ENCODE peak calls at places on chromosomes 5 and 9, in eight cellular contexts. R is ovary, Q is body of pancreas, O is esophagus squamous epithelium, L is right lobe of liver, I is K562, W is endothelial cell of umbilical vein, B is stomach. T is an unnamed sample. For H3K36me3, the result is how much of the 10 kb centered on the place peaks cover.

GRCh38 chr5:74080157-74080556 is 454.2 kb downstream of the ARHGEF28 start:
- DNase-seq in O (no peak), W (no peak), I (no peak), R (no peak), L (no peak), Q (no peak), B (no peak), T (no peak)

GRCh38 chr9:16870606-16871357 is at the start of gene BNC2:
- DNase-seq in Q (no peak), L (no peak), R (peak), B (no peak), O (no peak), I (no peak), W (peak), T (peak)

GRCh38 chr9:92327283-92327850 is 1.6 kb downstream of the CENPP start:
- DNase-seq in R (no peak), O (no peak), Q (no peak), B (no peak), I (peak), L (no peak), W (no peak), T (no peak)

GRCh38 chr5:53419247-53419646 is 61.2 kb upstream of the FST start:
- DNase-seq in O (no peak), R (no peak), Q (no peak), I (no peak), W (no peak), L (no peak), B (no peak), T (no peak)

GRCh38 chr5:78095119-78095518 is 199.4 kb downstream of the AP3B1 start:
- DNase-seq in W (no peak), Q (no peak), L (no peak), B (no peak), I (no peak), R (no peak), O (no peak), T (peak)

GRCh38 chr9:33817327-33818166 is 587 bp downstream of the UBE2R2 start:
- DNase-seq in O (no peak), B (peak), Q (peak), L (peak), I (peak), R (peak), W (peak), T (peak)

GRCh38 chr5:13567819-13568218 is 376.7 kb downstream of the DNAH5 start:
- DNase-seq in Q (no peak), R (no peak), B (no peak), W (no peak), O (no peak), I (no peak), L (no peak), T (no peak)

GRCh38 chr5:137752873-137753226 is 1.3 kb downstream of the HNRNPA0 start:
- DNase-seq in W (peak), L (no peak), R (peak), O (no peak), B (peak), Q (no peak), I (peak), T (peak)

GRCh38 chr9:29214162-29214520 is 1640.9 kb upstream of the C9orf72 start:
- DNase-seq in L (no peak), O (no peak), Q (peak), R (no peak), I (no peak), W (no peak), B (peak), T (no peak)

GRCh38 chr5:150582281-150582791 is 58.1 kb upstream of the SYNPO start:
- DNase-seq in R (peak), W (peak), I (no peak), O (no peak), L (peak), Q (peak), B (peak), T (no peak)

GRCh38 chr5:43548358-43548757 is 8.5 kb downstream of the PAIP1 start:
- DNase-seq in B (no peak), Q (no peak), W (no peak), R (no peak), I (no peak), L (no peak), O (no peak), T (no peak)

GRCh38 chr5:173771058-173771742 is 116.9 kb upstream of the CPEB4 start:
- DNase-seq in Q (no peak), B (peak), R (no peak), L (peak), W (peak), I (peak), O (no peak), T (no peak)

GRCh38 chr9:38083858-38084555 is 15.0 kb upstream of the SHB start:
- DNase-seq in W (no peak), O (no peak), B (no peak), R (no peak), Q (no peak), I (no peak), L (no peak), T (no peak)

GRCh38 chr9:13252852-13253251 is 26.6 kb downstream of the MPDZ start:
- DNase-seq in R (no peak), Q (no peak), I (no peak), L (no peak), W (no peak), B (no peak), O (no peak), T (no peak)

GRCh38 chr5:100903036-100903887 is at the start of gene ST8SIA4:
- DNase-seq in B (peak), I (peak), L (peak), R (peak), Q (no peak), O (peak), W (peak), T (peak)

GRCh38 chr5:124692324-124692723 is 54.1 kb downstream of the ZNF608 start:
- DNase-seq in W (no peak), I (no peak), R (no peak), O (no peak), B (no peak), L (no peak), Q (no peak), T (no peak)

GRCh38 chr9:69223605-69224004 is 49.5 kb downstream of the TJP2 start:
- DNase-seq in Q (no peak), B (no peak), W (peak), O (no peak), R (peak), I (peak), L (no peak), T (no peak)

GRCh38 chr5:1011226-1011631 is 2.6 kb downstream of the NKD2 start:
- DNase-seq in R (no peak), W (no peak), L (peak), Q (peak), I (peak), B (peak), O (no peak), T (no peak)

GRCh38 chr9:136118367-136119258 is at the start of gene TMEM250:
- DNase-seq in O (peak), B (peak), I (peak), W (peak), R (peak), Q (peak), L (peak), T (peak)

GRCh38 chr9:784202-784601 is 57.3 kb upstream of the DMRT1 start:
- DNase-seq in W (no peak), R (no peak), B (no peak), I (no peak), O (no peak), Q (no peak), L (no peak), T (no peak)

GRCh38 chr5:133696782-133697507 is 84.6 kb upstream of the FSTL4 start:
- DNase-seq in I (no peak), O (no peak), Q (no peak), L (no peak), B (no peak), R (no peak), W (no peak), T (no peak)

GRCh38 chr5:138579517-138579863 is 4.3 kb upstream of the HSPA9 start:
- DNase-seq in W (no peak), L (no peak), B (no peak), R (no peak), Q (no peak), I (no peak), O (no peak), T (no peak)

GRCh38 chr9:100472725-100473261 is at the start of gene TMEFF1:
- DNase-seq in B (peak), R (peak), O (no peak), Q (peak), I (peak), W (peak), L (no peak), T (peak)

GRCh38 chr5:139100825-139101224 is 97.3 kb downstream of the SIL1 start:
- DNase-seq in I (peak), Q (no peak), L (no peak), B (no peak), R (no peak), O (no peak), W (no peak), T (no peak)

GRCh38 chr9:134411451-134412297 is 85.4 kb downstream of the RXRA start:
- DNase-seq in I (no peak), B (no peak), Q (no peak), R (no peak), W (no peak), O (no peak), L (no peak), T (no peak)

GRCh38 chr9:37555786-37556185 is 20.4 kb downstream of the FBXO10 start:
- DNase-seq in R (no peak), O (no peak), L (no peak), I (no peak), B (no peak), W (no peak), Q (no peak), T (no peak)

GRCh38 chr9:34558911-34559615 is 30.5 kb downstream of the CNTFR start:
- DNase-seq in O (no peak), B (no peak), W (no peak), L (no peak), Q (no peak), I (no peak), R (no peak), T (no peak)

GRCh38 chr5:72402959-72403628 is 82.9 kb downstream of the PTCD2 start:
- DNase-seq in W (peak), B (peak), R (peak), Q (peak), I (no peak), O (no peak), L (no peak), T (no peak)

GRCh38 chr5:178143901-178144300 is 9.8 kb downstream of the NHP2 start:
- DNase-seq in R (peak), I (no peak), Q (no peak), W (no peak), L (no peak), O (no peak), B (no peak), T (no peak)

GRCh38 chr5:178145965-178146820 is 7.5 kb downstream of the NHP2 start:
- DNase-seq in R (peak), Q (peak), L (peak), B (peak), W (peak), I (peak), O (no peak), T (peak)

GRCh38 chr5:178149199-178149932 is 4.3 kb downstream of the NHP2 start:
- DNase-seq in R (no peak), B (no peak), Q (no peak), L (no peak), I (no peak), O (no peak), W (no peak), T (no peak)

GRCh38 chr5:178150977-178151734 is 2.5 kb downstream of the NHP2 start:
- DNase-seq in W (no peak), Q (no peak), B (no peak), I (peak), L (no peak), O (no peak), R (no peak), T (no peak)

GRCh38 chr5:178147406-178147805 is 6.3 kb downstream of the NHP2 start:
- DNase-seq in O (no peak), B (no peak), I (no peak), Q (no peak), L (no peak), W (no peak), R (no peak), T (no peak)
- TF ChIP-seq POLR2A in O (no peak), B (no peak), I (peak), Q (no peak), L (no peak), W (no peak), R (no peak), T (no peak)

DNA sequence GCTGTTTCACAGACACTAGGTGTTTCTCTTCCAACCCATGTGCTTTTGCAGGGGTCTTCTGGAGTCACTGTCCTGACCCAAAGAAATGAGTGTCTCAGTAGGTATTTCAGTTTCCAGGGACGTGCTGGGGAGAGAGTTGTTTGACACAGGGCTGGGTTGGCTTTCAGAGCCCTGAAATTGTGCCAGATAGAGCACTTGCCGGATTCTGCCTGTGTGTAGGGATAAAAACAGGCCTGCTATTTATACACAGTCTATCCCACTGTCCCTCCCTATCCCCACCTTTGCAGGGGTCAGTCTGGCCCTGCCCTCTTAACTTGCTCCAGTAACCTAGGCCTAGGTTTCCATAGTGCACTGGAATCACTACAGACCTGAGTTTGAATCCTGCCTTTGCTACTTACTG is 979 bp upstream of the HBEGF start:
- DNase-seq in R (no peak), W (no peak), O (no peak), L (no peak), Q (no peak), I (no peak), B (no peak), T (no peak)
- H3K27ac ChIP-seq in R (no peak), W (no peak), O (peak), L (no peak), Q (peak), I (no peak), B (peak), T (peak)

GRCh38 chr5:62395210-62395950 is 8.3 kb downstream of the DIMT1 start:
- DNase-seq in Q (no peak), R (no peak), I (no peak), L (no peak), O (no peak), B (no peak), W (no peak), T (no peak)
- H3K36me3 ChIP-seq in Q (under half), R (under half), I (half or more), L (under half), O (under half), B (half or more), W (under half), T (under half)

GRCh38 chr9:11064853-11065252 is 452.1 kb upstream of the PTPRD start:
- DNase-seq in O (no peak), I (peak), L (no peak), R (no peak), W (no peak), B (no peak), Q (no peak), T (no peak)
- TF ChIP-seq POLR2A in O (no peak), I (peak), L (no peak), R (no peak), W (no peak), B (no peak), Q (no peak), T (no peak)

GRCh38 chr5:169162407-169162806 is 138.5 kb downstream of the SLIT3 start:
- DNase-seq in R (no peak), B (no peak), O (no peak), Q (no peak), W (peak), L (no peak), I (no peak), T (no peak)
- H3K27ac ChIP-seq in R (no peak), B (no peak), O (no peak), Q (no peak), W (peak), L (no peak), I (no peak), T (no peak)

DNA sequence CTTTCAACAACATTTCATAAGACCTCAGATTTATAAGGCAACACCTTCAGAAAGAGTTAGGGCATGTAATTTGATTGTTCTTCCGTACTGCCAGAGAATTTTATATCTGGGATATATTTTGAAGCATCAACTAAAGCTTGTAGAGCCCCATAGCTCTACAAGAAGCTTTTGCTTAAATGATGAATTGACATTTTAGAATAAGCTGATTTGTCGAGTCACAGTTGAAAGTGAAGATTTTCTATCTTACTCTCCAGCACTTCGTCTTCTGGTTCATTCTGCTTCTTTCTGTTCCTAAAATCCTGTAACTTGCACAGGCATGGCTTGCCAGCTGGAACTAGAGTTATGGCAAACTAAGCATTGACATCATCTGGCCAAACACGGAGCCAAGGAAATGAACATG is 68.7 kb upstream of the MAST4 start:
- DNase-seq in I (no peak), R (no peak), W (no peak), B (no peak), L (no peak), O (no peak), Q (no peak), T (no peak)
- H3K36me3 ChIP-seq in I (under half), R (under half), W (under half), B (under half), L (under half), O (under half), Q (under half), T (under half)

DNA sequence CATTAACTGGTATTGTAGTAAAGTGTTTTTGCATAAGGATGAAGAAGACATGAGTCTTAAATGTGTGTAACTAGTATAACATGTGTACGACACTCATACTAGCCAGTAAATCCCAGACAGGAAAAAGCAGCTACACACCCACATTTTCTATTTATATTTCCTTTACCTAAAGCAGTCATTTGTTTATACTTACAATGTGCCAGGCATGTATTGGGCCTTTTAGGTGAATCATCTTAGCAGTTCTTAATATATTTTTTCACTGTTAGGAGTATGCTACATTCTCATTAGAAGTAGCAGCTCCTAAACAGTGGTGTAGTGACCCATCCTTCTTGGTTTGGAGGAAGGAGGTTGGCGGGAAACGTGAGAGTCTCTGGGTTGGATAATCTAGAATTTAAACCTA is 55.8 kb upstream of the TMC1 start:
- DNase-seq in I (no peak), B (no peak), Q (no peak), R (no peak), L (no peak), W (peak), O (no peak), T (no peak)
- TF ChIP-seq POLR2A in I (no peak), B (no peak), Q (no peak), R (no peak), L (no peak), W (no peak), O (no peak), T (no peak)

GRCh38 chr5:61279725-61280124 is 52.3 kb upstream of the ZSWIM6 start:
- DNase-seq in B (no peak), R (no peak), W (no peak), L (no peak), O (no peak), I (no peak), Q (no peak), T (no peak)
- H3K27ac ChIP-seq in B (no peak), R (no peak), W (no peak), L (no peak), O (no peak), I (no peak), Q (peak), T (no peak)

DNA sequence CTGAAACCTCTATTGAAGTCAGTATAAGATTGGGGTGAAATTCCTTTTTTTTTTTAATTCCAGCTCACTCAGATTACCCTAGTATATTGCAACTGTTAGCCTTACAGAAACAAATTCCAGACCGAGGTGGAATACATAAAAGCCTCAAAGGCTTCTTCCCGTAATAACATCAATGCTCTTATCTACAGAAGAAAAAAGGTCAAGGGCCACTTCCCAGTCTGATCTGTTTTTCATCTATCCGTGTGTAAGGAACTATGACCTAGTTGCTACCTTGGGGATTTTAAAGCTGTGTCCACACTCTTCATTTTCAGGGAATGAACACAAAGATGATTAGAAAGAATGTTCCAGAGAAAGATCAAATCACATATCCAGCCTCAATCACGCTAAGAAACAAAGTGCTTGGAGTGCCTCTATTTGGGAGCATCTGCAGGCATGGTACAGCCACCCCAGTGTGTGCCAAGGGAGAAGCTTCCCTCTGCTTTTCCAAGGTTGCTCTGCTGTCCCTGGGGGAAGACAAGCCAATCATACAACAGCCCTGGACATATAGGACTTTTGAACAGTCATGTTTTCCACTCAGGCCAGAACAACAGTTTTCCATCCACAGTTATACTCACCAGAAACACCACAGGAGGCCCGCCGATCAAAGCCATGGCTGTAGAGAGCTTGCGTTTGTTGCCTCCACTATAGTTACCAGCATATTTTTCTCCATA is 23.5 kb downstream of the NIPSNAP3B start:
- DNase-seq in R (no peak), W (no peak), O (no peak), Q (no peak), L (no peak), B (no peak), I (no peak), T (no peak)
- H3K36me3 ChIP-seq in R (under half), W (under half), O (under half), Q (under half), L (under half), B (half or more), I (under half), T (under half)

T was measured in prostate gland.